ENCODE peak calls at places on chromosomes 3 and 15, in seven cellular contexts. H is stimulated activated CD4-positive, alpha-beta T cell treated with anti-CD3 and anti-CD28 coated beads, Interleukin-15, amount 100 ng/mL, for 1 hour; Q is activated B cell treated with CpG ODN at 0.5 μM for 24 hours; N is Caco-2; P is WTC11; T is activated CD4-positive, alpha-beta memory T cell treated with anti-CD3 and anti-CD28 coated beads for 36 hours; G is GOT3. O is an unnamed sample.

GRCh38 chr3:72976182-72976825 is 20.3 kb upstream of the PPP4R2 start:
- DNase-seq in H (no peak), Q (no peak), G (no peak), T (no peak), N (no peak), P (no peak), O (no peak)

GRCh38 chr15:76340802-76341365 is 4.3 kb downstream of the ISL2 start:
- DNase-seq in P (no peak), G (no peak), N (no peak), Q (peak), H (peak), T (peak), O (no peak)

GRCh38 chr15:83837946-83838571 is 184.1 kb downstream of the ADAMTSL3 start:
- DNase-seq in G (no peak), Q (no peak), H (no peak), N (peak), P (peak), T (peak), O (peak)

GRCh38 chr3:64321747-64322146 is 96.5 kb upstream of the PRICKLE2 start:
- DNase-seq in H (no peak), G (no peak), Q (no peak), T (no peak), N (no peak), P (no peak), O (no peak)

GRCh38 chr3:167880183-167880582 is 144.7 kb downstream of the SERPINI1 start:
- DNase-seq in P (no peak), Q (no peak), H (no peak), G (no peak), N (no peak), T (no peak), O (no peak)

GRCh38 chr3:71133874-71134273 is 449.7 kb downstream of the FOXP1 start:
- DNase-seq in Q (no peak), P (no peak), H (no peak), G (no peak), T (no peak), N (no peak), O (no peak)

GRCh38 chr3:44125882-44126281 is 115.8 kb upstream of the TOPAZ1 start:
- DNase-seq in T (no peak), P (no peak), Q (no peak), H (no peak), N (no peak), G (no peak), O (no peak)

GRCh38 chr3:136249091-136249490 is 1.0 kb upstream of the PCCB start:
- DNase-seq in P (no peak), G (no peak), N (peak), Q (no peak), T (no peak), H (no peak), O (no peak)

GRCh38 chr3:85508659-85509058 is 549.9 kb downstream of the CADM2 start:
- DNase-seq in N (no peak), T (no peak), H (no peak), P (no peak), G (no peak), Q (no peak), O (no peak)

GRCh38 chr3:171058058-171058457 is 31.5 kb upstream of the SLC2A2 start:
- DNase-seq in Q (no peak), P (no peak), N (no peak), G (no peak), H (no peak), T (no peak), O (no peak)

GRCh38 chr3:112671930-112672715 is 31.2 kb upstream of the CCDC80 start:
- DNase-seq in G (no peak), T (no peak), N (peak), Q (no peak), P (no peak), H (no peak), O (no peak)

GRCh38 chr3:132245547-132245946 is 71.7 kb upstream of the ACP3 start:
- DNase-seq in Q (no peak), T (no peak), P (no peak), N (no peak), H (no peak), G (no peak), O (no peak)

GRCh38 chr15:80107774-80108173 is 45.0 kb upstream of the FAH start:
- DNase-seq in H (no peak), Q (no peak), N (no peak), P (no peak), T (no peak), G (no peak), O (no peak)

GRCh38 chr15:39555885-39556284 is 25.0 kb upstream of the THBS1 start:
- DNase-seq in Q (no peak), P (no peak), H (no peak), G (no peak), N (no peak), T (no peak), O (no peak)